ENCODE peak calls at places on chromosome 3, in six cellular contexts. E, A, R, I, M and D are unnamed samples.

GRCh38 chr3:17077614-17078013 is 192.9 kb downstream of the PLCL2 start:
- DNase-seq in I (no peak), E (peak; percentile 65), R (no peak), M (no peak), A (no peak), D (no peak)

GRCh38 chr3:151539599-151539998 is 78.7 kb upstream of the IGSF10 start:
- DNase-seq in M (no peak), E (no peak), A (no peak), I (no peak), R (no peak), D (no peak)

GRCh38 chr3:8938021-8938420 is 25.3 kb downstream of the RAD18 start:
- DNase-seq in R (no peak), I (no peak), A (no peak), E (no peak), M (no peak), D (no peak)

GRCh38 chr3:134426660-134427181 is 52.5 kb upstream of the AMOTL2 start:
- DNase-seq in A (no peak), R (peak; percentile 39), E (no peak), I (no peak), M (no peak), D (peak; percentile 77)

GRCh38 chr3:112302881-112303761 is 9.1 kb upstream of the SLC9C1 start:
- DNase-seq in M (no peak), E (no peak), I (no peak), R (no peak), A (no peak), D (no peak)

GRCh38 chr3:52317601-52318000 is 1.5 kb downstream of the DNAH1 start:
- DNase-seq in R (no peak), I (no peak), E (peak; percentile 67), M (peak; percentile 49), A (peak; percentile 13), D (no peak)

GRCh38 chr3:18580268-18580667 is 155.1 kb upstream of the SATB1 start:
- DNase-seq in E (no peak), M (peak; percentile 5), I (no peak), R (no peak), A (peak; percentile 84), D (no peak)

GRCh38 chr3:191388823-191389222 is 58.5 kb upstream of the UTS2B start:
- DNase-seq in R (no peak), E (no peak), A (no peak), I (no peak), M (no peak), D (no peak)

GRCh38 chr3:47534021-47534454 is 20.5 kb upstream of the ELP6 start:
- DNase-seq in A (no peak), R (no peak), E (no peak), M (no peak), I (no peak), D (no peak)

GRCh38 chr3:58111513-58112184 is 99.1 kb downstream of the DNASE1L3 start:
- DNase-seq in E (no peak), M (no peak), A (peak; percentile 76), R (no peak), I (no peak), D (no peak)

GRCh38 chr3:78724886-78725285 is 1042.9 kb downstream of the ROBO1 start:
- DNase-seq in M (no peak), A (no peak), I (no peak), R (no peak), E (no peak), D (no peak)

GRCh38 chr3:8482263-8482662 is 19.4 kb upstream of the LMCD1 start:
- DNase-seq in R (no peak), E (no peak), I (no peak), M (no peak), A (no peak), D (no peak)

GRCh38 chr3:139110072-139110830 is 65.6 kb upstream of the PRR23C start:
- DNase-seq in E (peak; percentile 64), M (no peak), I (no peak), R (peak; percentile 21), A (no peak), D (no peak)

GRCh38 chr3:119279101-119279554 is 15.1 kb upstream of the ARHGAP31 start:
- DNase-seq in E (no peak), R (peak; percentile 60), A (peak; percentile 67), M (no peak), I (no peak), D (no peak)